ENCODE peak calls at places on chromosomes 2 and 18, in four cellular contexts. One of them, this sample, is unnamed.

GRCh38 chr2:164073053-164073757 is 337.4 kb upstream of the FIGN start:
- DNase-seq in HepG2: no peak
- DNase-seq in iPS DF 6.9: no peak
- DNase-seq in cardiac muscle cell: no peak
- DNase-seq in this sample: no peak

GRCh38 chr2:241925277-241925676 is 55.7 kb downstream of the RTP5 start:
- DNase-seq in cardiac muscle cell: no peak
- DNase-seq in iPS DF 6.9: no peak
- DNase-seq in HepG2: no peak
- DNase-seq in this sample: no peak

GRCh38 chr2:101540518-101540917 is 65.6 kb upstream of the RFX8 start:
- DNase-seq in cardiac muscle cell: no peak
- DNase-seq in HepG2: no peak
- DNase-seq in iPS DF 6.9: no peak
- DNase-seq in this sample: no peak

GRCh38 chr2:128440666-128441340 is 122.1 kb upstream of the HS6ST1 start:
- DNase-seq in HepG2: no peak
- DNase-seq in iPS DF 6.9: no peak
- DNase-seq in cardiac muscle cell: no peak
- DNase-seq in this sample: no peak

GRCh38 chr18:42182728-42183700 is 228.0 kb downstream of the PIK3C3 start:
- DNase-seq in HepG2: no peak
- DNase-seq in cardiac muscle cell: no peak
- DNase-seq in iPS DF 6.9: no peak
- DNase-seq in this sample: no peak

GRCh38 chr2:100667801-100668200 is 105.0 kb downstream of the PDCL3 start:
- DNase-seq in cardiac muscle cell: no peak
- DNase-seq in HepG2: no peak
- DNase-seq in iPS DF 6.9: no peak
- DNase-seq in this sample: no peak

GRCh38 chr2:138997849-138998517 is 217.8 kb upstream of the NXPH2 start:
- DNase-seq in cardiac muscle cell: no peak
- DNase-seq in iPS DF 6.9: no peak
- DNase-seq in HepG2: no peak
- DNase-seq in this sample: peak; percentile 39

GRCh38 chr2:86788172-86788571 is 2.5 kb downstream of the CD8A start:
- DNase-seq in cardiac muscle cell: no peak
- DNase-seq in iPS DF 6.9: no peak
- DNase-seq in HepG2: no peak
- DNase-seq in this sample: no peak

GRCh38 chr2:18384242-18384641 is 176.2 kb downstream of the RDH14 start:
- DNase-seq in iPS DF 6.9: no peak
- DNase-seq in cardiac muscle cell: no peak
- DNase-seq in HepG2: no peak
- DNase-seq in this sample: no peak

GRCh38 chr2:224870341-224870740 is 154.2 kb upstream of the CCDC195 start:
- DNase-seq in cardiac muscle cell: no peak
- DNase-seq in iPS DF 6.9: no peak
- DNase-seq in HepG2: no peak
- DNase-seq in this sample: no peak

GRCh38 chr2:176555781-176556180 is 286.5 kb downstream of the MTX2 start:
- DNase-seq in cardiac muscle cell: no peak
- DNase-seq in iPS DF 6.9: no peak
- DNase-seq in HepG2: no peak
- DNase-seq in this sample: no peak

GRCh38 chr2:152166633-152167032 is 8.9 kb downstream of the STAM2 start:
- DNase-seq in cardiac muscle cell: no peak
- DNase-seq in iPS DF 6.9: no peak
- DNase-seq in HepG2: no peak
- DNase-seq in this sample: no peak
- H3K27ac ChIP-seq in cardiac muscle cell: no peak overlapping the region
- H3K27ac ChIP-seq in iPS DF 6.9: no peak overlapping the region
- H3K27ac ChIP-seq in HepG2: no peak overlapping the region
- H3K27ac ChIP-seq in this sample: no peak overlapping the region

GRCh38 chr18:6994719-6995430 is 122.7 kb downstream of the LAMA1 start:
- DNase-seq in iPS DF 6.9: no peak
- DNase-seq in cardiac muscle cell: no peak
- DNase-seq in HepG2: no peak
- DNase-seq in this sample: no peak
- H3K36me3 ChIP-seq in iPS DF 6.9: peaks cover 4% of the 10 kb centered on the region
- H3K36me3 ChIP-seq in cardiac muscle cell: peaks cover 5% of the 10 kb centered on the region
- H3K36me3 ChIP-seq in HepG2: no peaks in the 10 kb centered on the region
- H3K36me3 ChIP-seq in this sample: no peaks in the 10 kb centered on the region

DNA sequence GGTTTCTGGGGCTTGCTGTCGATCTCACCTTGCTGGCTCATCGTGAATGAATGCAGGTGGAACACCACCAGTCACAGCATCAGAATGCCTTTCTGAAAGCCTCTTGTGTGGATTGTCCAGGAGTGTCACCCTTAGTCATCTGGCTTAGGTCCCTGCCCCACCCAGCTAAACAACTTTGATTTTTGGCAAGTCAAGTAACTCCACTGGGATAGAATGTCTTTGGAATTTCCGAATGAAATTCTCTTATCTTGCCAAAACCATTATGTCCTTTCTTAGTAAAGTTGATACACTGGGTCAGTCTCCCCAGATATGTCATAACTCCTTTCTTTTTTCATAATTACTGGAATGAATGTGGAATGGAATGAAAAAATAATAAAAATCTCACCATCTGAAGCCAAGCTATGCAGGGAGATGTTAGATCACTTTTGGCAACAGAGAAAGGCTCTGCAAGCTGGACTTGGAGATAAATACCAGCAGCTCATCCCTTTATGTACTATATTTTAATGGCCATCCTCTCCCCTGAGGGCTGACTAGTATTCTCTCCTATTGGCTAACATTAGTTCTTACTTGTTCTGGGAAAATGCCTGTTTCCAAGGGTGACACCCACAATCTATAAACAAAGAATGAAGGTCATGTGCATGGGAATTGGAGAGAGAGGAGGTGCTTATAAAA is 35.4 kb downstream of the INSIG2 start:
- DNase-seq in iPS DF 6.9: no peak
- DNase-seq in HepG2: peak; percentile 36
- DNase-seq in cardiac muscle cell: no peak
- DNase-seq in this sample: no peak
- H3K27ac ChIP-seq in iPS DF 6.9: no peak overlapping the region
- H3K27ac ChIP-seq in HepG2: no peak overlapping the region
- H3K27ac ChIP-seq in cardiac muscle cell: no peak overlapping the region
- H3K27ac ChIP-seq in this sample: no peak overlapping the region

DNA sequence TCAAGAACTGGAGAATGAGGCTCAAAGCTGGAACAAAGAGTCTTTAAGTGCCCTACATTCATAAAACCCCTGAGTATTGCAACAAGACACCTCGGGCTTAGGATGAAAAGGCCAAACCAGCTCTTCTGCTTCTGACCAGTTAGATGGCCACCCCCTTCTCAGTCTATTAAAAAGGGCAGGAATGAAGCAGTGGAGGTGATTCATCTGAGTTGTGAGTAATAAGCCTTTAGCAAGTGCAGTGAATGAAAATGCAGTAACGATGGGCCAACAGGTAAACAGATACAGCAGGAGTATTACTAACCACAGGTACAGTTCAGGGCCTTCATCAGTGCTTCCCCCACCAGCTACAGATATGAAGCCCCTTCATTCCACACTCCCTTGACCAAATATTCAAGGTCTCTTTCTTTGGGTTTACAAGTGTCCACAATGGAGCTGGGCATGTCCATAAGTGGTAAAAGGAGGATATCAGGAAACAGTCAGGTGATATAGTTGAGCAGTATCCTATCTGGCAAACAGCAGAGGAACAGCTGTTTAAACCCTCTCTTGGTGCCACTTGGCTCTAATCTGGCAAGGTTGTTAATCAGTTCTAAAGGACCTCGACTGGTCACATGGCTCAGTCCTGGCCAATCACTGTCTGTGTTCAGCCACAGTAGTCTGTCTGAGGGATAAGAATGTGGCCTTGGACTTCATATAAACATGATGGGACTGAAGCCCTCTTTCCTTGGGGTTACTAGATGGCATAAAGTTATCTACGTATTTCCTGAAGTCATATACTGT is 17.8 kb downstream of the SERPINB13 start:
- DNase-seq in cardiac muscle cell: no peak
- DNase-seq in iPS DF 6.9: no peak
- DNase-seq in HepG2: no peak
- DNase-seq in this sample: no peak
- H3K36me3 ChIP-seq in cardiac muscle cell: no peaks in the 10 kb centered on the region
- H3K36me3 ChIP-seq in iPS DF 6.9: no peaks in the 10 kb centered on the region
- H3K36me3 ChIP-seq in HepG2: no peaks in the 10 kb centered on the region
- H3K36me3 ChIP-seq in this sample: no peaks in the 10 kb centered on the region

GRCh38 chr18:65608471-65608870 is 142.3 kb upstream of the CDH7 start:
- DNase-seq in cardiac muscle cell: no peak
- DNase-seq in iPS DF 6.9: no peak
- DNase-seq in HepG2: no peak
- DNase-seq in this sample: no peak
- H3K27ac ChIP-seq in cardiac muscle cell: no peak overlapping the region
- H3K27ac ChIP-seq in iPS DF 6.9: no peak overlapping the region
- H3K27ac ChIP-seq in HepG2: no peak overlapping the region
- H3K27ac ChIP-seq in this sample: no peak overlapping the region

GRCh38 chr2:127401757-127402695 is 14.3 kb upstream of the MAP3K2 start:
- DNase-seq in HepG2: no peak
- DNase-seq in cardiac muscle cell: no peak
- DNase-seq in iPS DF 6.9: no peak
- DNase-seq in this sample: no peak
- H3K36me3 ChIP-seq in HepG2: no peaks in the 10 kb centered on the region
- H3K36me3 ChIP-seq in cardiac muscle cell: no peaks in the 10 kb centered on the region
- H3K36me3 ChIP-seq in iPS DF 6.9: no peaks in the 10 kb centered on the region
- H3K36me3 ChIP-seq in this sample: no peaks in the 10 kb centered on the region

DNA sequence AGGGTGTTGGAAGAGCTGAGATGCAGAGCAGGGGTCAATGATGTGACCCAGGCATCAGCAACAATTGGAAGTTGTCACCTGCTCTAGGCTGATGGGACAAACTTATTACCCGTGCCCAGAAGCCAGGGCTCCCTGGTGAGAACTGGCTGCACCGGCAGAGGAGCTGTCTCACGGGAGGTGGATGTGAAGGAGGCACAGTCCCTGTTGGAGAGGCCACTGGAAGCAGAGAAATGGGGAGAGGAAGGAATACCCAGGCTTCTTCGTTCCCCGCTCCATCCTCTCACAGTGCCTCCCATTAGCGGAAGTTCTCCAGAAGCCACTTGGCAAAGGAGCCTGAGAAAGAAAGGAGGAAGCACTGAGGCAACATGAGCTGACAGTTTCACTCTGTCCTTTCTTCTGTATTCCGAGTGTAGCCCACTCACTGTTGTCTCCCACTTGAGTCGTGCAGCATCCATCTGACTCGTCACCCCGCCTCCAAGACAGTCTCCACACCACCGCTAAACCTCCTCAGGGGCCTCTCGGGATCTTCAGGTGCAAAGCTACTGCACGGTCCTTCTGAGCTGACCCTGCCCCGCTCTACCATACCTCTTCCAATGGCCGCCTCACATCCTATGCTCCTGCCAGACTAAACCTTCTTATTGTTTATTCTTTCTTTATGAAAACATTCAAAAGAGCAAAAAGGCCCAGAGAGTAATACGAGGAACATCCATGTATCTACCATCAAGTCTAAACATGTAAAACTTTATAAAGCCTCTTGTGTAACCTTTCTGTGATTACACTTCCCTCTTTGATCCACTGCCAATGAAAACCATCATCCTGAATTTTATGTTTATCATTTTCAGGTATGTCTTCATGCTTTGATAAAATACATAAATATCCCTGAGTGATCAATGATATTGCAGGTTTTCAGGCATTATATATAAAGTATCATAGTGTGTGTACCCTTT is 19.1 kb upstream of the AFTPH start:
- DNase-seq in HepG2: no peak
- DNase-seq in iPS DF 6.9: no peak
- DNase-seq in cardiac muscle cell: no peak
- DNase-seq in this sample: no peak
- H3K27ac ChIP-seq in HepG2: no peak overlapping the region
- H3K27ac ChIP-seq in iPS DF 6.9: no peak overlapping the region
- H3K27ac ChIP-seq in cardiac muscle cell: no peak overlapping the region
- H3K27ac ChIP-seq in this sample: no peak overlapping the region

GRCh38 chr2:26284132-26284531 is 39.4 kb downstream of the HADHB start:
- DNase-seq in HepG2: no peak
- DNase-seq in cardiac muscle cell: no peak
- DNase-seq in iPS DF 6.9: no peak
- DNase-seq in this sample: no peak
- H3K36me3 ChIP-seq in HepG2: peaks cover 65% of the 10 kb centered on the region
- H3K36me3 ChIP-seq in cardiac muscle cell: peaks cover 65% of the 10 kb centered on the region
- H3K36me3 ChIP-seq in iPS DF 6.9: no peaks in the 10 kb centered on the region
- H3K36me3 ChIP-seq in this sample: peaks cover 22% of the 10 kb centered on the region

This sample was measured in Panc1.